ENCODE peak calls at places on chromosomes 5 and 9, in five cellular contexts. V, X, R, N and Z are unnamed samples. For H3K4me1, the result is how much of the 10 kb centered on the place peaks cover.

GRCh38 chr9:4842734-4843133 is 50.0 kb downstream of the RCL1 start:
- DNase-seq in N (no peak), X (no peak), V (no peak), R (no peak), Z (no peak)

GRCh38 chr9:127505396-127506116 is 54.2 kb downstream of the LRSAM1 start:
- DNase-seq in X (no peak), R (no peak), V (peak), N (no peak), Z (no peak)

GRCh38 chr9:129656795-129657390 is 8.6 kb upstream of the PRRX2 start:
- DNase-seq in X (no peak), R (no peak), N (no peak), V (no peak), Z (no peak)

GRCh38 chr5:113806823-113807222 is 293.3 kb downstream of the YTHDC2 start:
- DNase-seq in R (no peak), N (no peak), X (peak), V (peak), Z (peak)

GRCh38 chr5:32339198-32339597 is 26.5 kb upstream of the MTMR12 start:
- DNase-seq in V (peak), R (no peak), N (no peak), X (no peak), Z (no peak)

GRCh38 chr5:170479484-170479883 is 24.3 kb upstream of the KCNIP1 start:
- DNase-seq in X (no peak), R (peak), V (no peak), N (no peak), Z (peak)

GRCh38 chr9:121604242-121604641 is 47.2 kb upstream of the DAB2IP start:
- DNase-seq in V (peak), N (peak), X (no peak), R (no peak), Z (no peak)

GRCh38 chr5:71597001-71597400 is 9.9 kb downstream of the MCCC2 start:
- DNase-seq in X (no peak), V (no peak), N (no peak), R (no peak), Z (no peak)

GRCh38 chr5:176650354-176650884 is 3.1 kb downstream of the TSPAN17 start:
- DNase-seq in X (no peak), V (no peak), N (no peak), R (no peak), Z (no peak)

GRCh38 chr9:135156525-135157510 is 69.3 kb downstream of the OLFM1 start:
- DNase-seq in N (no peak), X (no peak), R (peak), V (peak), Z (no peak)

GRCh38 chr9:120382453-120382852 is 197.5 kb downstream of the CDK5RAP2 start:
- DNase-seq in V (no peak), X (no peak), N (no peak), R (no peak), Z (no peak)

GRCh38 chr5:139395844-139396640 is 1.1 kb upstream of the PROB1 start:
- DNase-seq in V (no peak), N (peak), X (no peak), R (peak), Z (no peak)

GRCh38 chr5:177314376-177315342 is 3.0 kb upstream of the MXD3 start:
- DNase-seq in V (no peak), R (no peak), N (no peak), X (no peak), Z (no peak)

GRCh38 chr9:18905033-18905882 is 127.8 kb downstream of the SAXO1 start:
- DNase-seq in V (no peak), X (no peak), R (no peak), N (no peak), Z (no peak)

GRCh38 chr9:77019810-77020437 is 469 bp downstream of the FOXB2 start:
- DNase-seq in R (no peak), N (no peak), X (no peak), V (no peak), Z (no peak)

GRCh38 chr5:133967715-133968056 is 739 bp downstream of the C5orf15 start:
- DNase-seq in R (no peak), N (no peak), V (no peak), X (no peak), Z (no peak)

GRCh38 chr9:4921449-4921848 is 63.6 kb upstream of the JAK2 start:
- DNase-seq in X (no peak), R (no peak), N (no peak), V (no peak), Z (no peak)

GRCh38 chr9:447230-448025 is 232.8 kb downstream of the DOCK8 start:
- DNase-seq in N (no peak), V (no peak), R (no peak), X (no peak), Z (no peak)

GRCh38 chr5:172603425-172603824 is 37.6 kb upstream of the NEURL1B start:
- DNase-seq in R (no peak), N (no peak), V (no peak), X (peak), Z (no peak)

GRCh38 chr5:179869101-179869500 is 10.5 kb upstream of the MRNIP start:
- DNase-seq in R (no peak), X (no peak), N (no peak), V (peak), Z (no peak)

GRCh38 chr5:129664336-129664937 is 83.5 kb upstream of the MINAR2 start:
- DNase-seq in R (peak), V (peak), N (no peak), X (peak), Z (peak)

GRCh38 chr5:10599828-10600227 is 36.0 kb downstream of the ANKRD33B start:
- DNase-seq in R (no peak), X (no peak), V (no peak), N (no peak), Z (no peak)

GRCh38 chr5:154193636-154194035 is 3.1 kb downstream of the GALNT10 start:
- DNase-seq in V (no peak), N (no peak), X (no peak), R (no peak), Z (no peak)

DNA sequence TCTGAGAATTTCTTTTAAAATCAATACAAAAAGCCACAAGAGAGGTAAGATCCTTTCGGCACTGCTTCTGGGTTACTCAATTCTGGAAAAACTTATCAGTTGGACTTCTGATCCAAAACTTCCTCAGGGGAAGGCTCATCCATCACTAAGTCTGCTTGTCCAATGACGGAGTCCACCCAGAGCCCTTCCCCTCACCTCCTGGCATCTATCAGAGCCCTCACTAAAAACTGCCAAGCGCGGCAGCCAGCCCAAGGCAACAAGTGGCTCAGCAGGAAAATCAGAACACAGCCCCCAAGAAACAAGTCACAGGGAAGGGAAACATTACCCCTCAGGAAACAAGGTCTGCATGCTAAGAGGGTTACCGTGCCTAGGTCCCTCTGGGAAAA is 869 bp upstream of the ESM1 start:
- DNase-seq in X (no peak), R (no peak), N (no peak), V (no peak), Z (no peak)
- H3K4me3 ChIP-seq in X (no peak), R (no peak), N (no peak), V (no peak), Z (no peak)

GRCh38 chr9:133682961-133683493 is 46.9 kb downstream of the DBH start:
- DNase-seq in V (no peak), R (no peak), X (no peak), N (no peak), Z (no peak)

GRCh38 chr9:133685653-133686504 is 49.7 kb downstream of the DBH start:
- DNase-seq in V (no peak), N (no peak), R (no peak), X (no peak), Z (no peak)

GRCh38 chr9:133681658-133682306 is 45.6 kb downstream of the DBH start:
- DNase-seq in N (no peak), X (no peak), V (no peak), R (no peak), Z (no peak)

GRCh38 chr9:133684461-133685361 is 48.5 kb downstream of the DBH start:
- DNase-seq in X (no peak), V (no peak), N (no peak), R (no peak), Z (no peak)

DNA sequence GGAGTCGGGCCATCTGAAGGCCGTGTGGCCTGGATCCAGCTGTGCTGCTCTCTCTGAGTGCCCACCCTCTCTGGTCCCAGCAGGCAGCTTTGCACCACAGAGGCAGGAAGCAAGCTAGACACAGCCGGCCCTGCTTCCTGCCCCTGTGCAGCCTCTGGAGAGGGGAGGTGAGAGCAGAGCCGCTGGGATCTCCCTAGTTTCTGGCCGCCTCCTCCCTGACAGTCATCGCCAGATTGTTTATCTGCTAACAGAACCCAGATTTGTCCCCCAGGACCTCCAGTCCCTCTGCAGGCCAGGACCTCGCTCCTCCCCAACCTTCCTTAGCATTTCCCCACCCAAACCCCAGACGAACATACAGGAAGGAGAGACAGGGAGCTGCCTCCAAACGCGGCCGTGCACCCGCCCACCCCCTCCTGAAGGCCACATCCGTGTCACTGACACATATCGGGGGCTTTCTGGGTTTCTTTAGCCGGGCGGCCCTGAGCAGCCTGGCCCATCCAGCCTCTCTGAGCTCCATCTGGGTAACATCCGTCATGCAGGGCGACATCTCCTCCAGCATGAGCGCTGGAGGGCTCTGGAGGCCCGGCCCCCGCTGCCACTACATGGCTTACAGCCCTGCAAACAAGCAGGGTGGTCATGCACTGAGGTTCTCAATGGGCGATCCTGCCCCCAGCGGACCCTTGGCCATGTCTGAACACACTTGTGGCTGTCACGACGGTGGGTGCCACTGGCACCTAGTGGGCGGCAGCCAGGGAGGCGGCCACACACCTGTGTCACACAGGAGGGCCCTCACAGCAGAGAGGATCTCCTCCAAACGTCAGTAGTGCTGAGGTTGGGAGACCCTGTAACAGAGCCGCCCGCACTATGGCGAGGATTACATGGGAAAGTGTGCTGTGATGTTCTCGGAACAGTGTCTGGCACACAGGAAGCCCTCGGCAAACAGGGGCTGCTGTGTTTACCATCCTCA is 47.6 kb downstream of the DBH start:
- DNase-seq in N (no peak), V (peak), R (no peak), X (no peak), Z (peak)
- TF ChIP-seq CTCF in N (no peak), V (peak), R (no peak), X (no peak), Z (no peak)

GRCh38 chr9:126448136-126448535 is 121.5 kb downstream of the MVB12B start:
- DNase-seq in X (no peak), N (no peak), V (no peak), R (no peak), Z (no peak)

GRCh38 chr9:126448865-126449577 is 122.4 kb downstream of the MVB12B start:
- DNase-seq in N (no peak), X (no peak), R (no peak), V (no peak), Z (no peak)

GRCh38 chr9:126451316-126451885 is 124.8 kb downstream of the MVB12B start:
- DNase-seq in V (no peak), N (no peak), X (no peak), R (no peak), Z (no peak)

GRCh38 chr9:126450537-126451205 is 124.0 kb downstream of the MVB12B start:
- DNase-seq in R (no peak), X (no peak), V (no peak), N (no peak), Z (no peak)

GRCh38 chr9:126449725-126450443 is 123.3 kb downstream of the MVB12B start:
- DNase-seq in V (no peak), R (no peak), N (no peak), X (no peak), Z (no peak)
- H3K4me1 ChIP-seq in V (under half), R (under half), N (under half), X (under half), Z (under half)

DNA sequence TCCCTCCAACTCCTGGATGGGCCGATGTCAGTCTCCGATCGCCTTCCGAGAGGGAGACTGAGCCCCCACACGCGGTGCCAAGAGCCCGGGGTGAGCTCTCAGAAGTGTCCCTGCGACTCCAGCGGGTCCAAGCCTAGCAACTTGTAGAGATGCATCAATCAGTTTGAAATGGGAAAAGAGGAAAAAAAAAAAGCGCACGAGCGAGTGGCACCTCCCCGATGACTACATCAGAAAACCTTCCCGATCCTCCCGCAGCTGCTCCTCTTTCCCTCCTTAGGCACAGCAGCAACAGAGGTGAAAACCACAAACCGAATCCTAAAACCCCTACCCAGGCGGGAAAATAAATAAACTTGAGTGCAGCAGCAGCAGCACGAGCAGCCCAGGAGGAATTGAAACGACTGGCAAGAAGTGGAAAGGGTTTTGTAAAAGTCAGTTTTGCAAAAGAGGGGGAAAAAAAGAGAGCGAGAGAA is 1.0 kb upstream of the EFNA5 start:
- DNase-seq in X (no peak), N (no peak), V (peak), R (no peak), Z (no peak)
- H3K4me3 ChIP-seq in X (peak), N (peak), V (peak), R (peak), Z (peak)

GRCh38 chr5:43225649-43226245 is 33.7 kb downstream of the NIM1K start:
- DNase-seq in N (no peak), X (no peak), V (no peak), R (no peak), Z (no peak)

GRCh38 chr5:43231977-43232376 is 40.0 kb downstream of the NIM1K start:
- DNase-seq in V (no peak), X (no peak), R (peak), N (no peak), Z (no peak)

GRCh38 chr5:43232943-43233833 is 41.2 kb downstream of the NIM1K start:
- DNase-seq in N (no peak), V (no peak), R (no peak), X (no peak), Z (no peak)

DNA sequence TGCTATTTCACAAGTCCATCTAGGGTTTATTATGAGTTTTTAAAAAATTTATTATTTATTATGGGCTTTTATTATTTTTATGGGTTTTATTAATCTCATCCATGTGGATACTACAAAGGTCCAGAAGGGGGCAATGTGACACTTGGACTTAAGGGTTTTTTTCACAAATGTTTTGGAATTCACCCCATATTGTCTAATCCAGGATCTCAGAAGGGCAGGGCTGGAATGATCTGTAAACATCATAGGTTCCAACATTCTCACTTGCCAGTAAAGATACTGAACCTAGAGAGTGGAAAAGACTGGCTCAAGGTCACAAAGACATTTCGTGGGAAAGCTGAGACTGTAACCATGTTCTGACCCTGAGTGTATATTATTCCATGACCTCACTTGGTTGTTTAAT is 35.6 kb downstream of the NIM1K start:
- DNase-seq in X (no peak), R (peak), N (no peak), V (peak), Z (no peak)
- TF ChIP-seq CTCF in X (no peak), R (no peak), N (no peak), V (peak), Z (no peak)